ENCODE peak calls at places on chromosome 6, in six cellular contexts. R, Z, F, C, X and M are unnamed samples.

GRCh38 chr6:131062245-131063027 is 609 bp downstream of the EPB41L2 start:
- DNase-seq in R (peak), C (no peak), Z (peak), F (no peak), X (peak), M (no peak)

GRCh38 chr6:81031429-81031828 is 721.1 kb downstream of the TENT5A start:
- DNase-seq in Z (no peak), F (no peak), C (no peak), X (no peak), R (peak), M (no peak)

GRCh38 chr6:68364276-68364785 is 270.8 kb upstream of the ADGRB3 start:
- DNase-seq in C (no peak), Z (no peak), R (no peak), X (no peak), F (no peak), M (no peak)

GRCh38 chr6:148598690-148599089 is 148.1 kb upstream of the UST start:
- DNase-seq in R (no peak), F (no peak), C (no peak), X (no peak), Z (no peak), M (no peak)

GRCh38 chr6:170288091-170288631 is 2.7 kb downstream of the DLL1 start:
- DNase-seq in R (no peak), C (no peak), X (no peak), Z (no peak), F (no peak), M (no peak)

GRCh38 chr6:157240960-157241311 is 82.4 kb downstream of the TMEM242 start:
- DNase-seq in F (no peak), C (no peak), X (no peak), Z (no peak), R (no peak), M (no peak)

GRCh38 chr6:105320766-105321165 is 82.1 kb downstream of the PREP start:
- DNase-seq in Z (no peak), X (no peak), F (no peak), C (no peak), R (no peak), M (no peak)

GRCh38 chr6:145733770-145734169 is 1.6 kb downstream of the EPM2A start:
- DNase-seq in Z (peak), R (peak), X (no peak), C (no peak), F (no peak), M (no peak)

GRCh38 chr6:18359237-18359885 is 27.8 kb upstream of the RNF144B start:
- DNase-seq in C (no peak), R (no peak), X (peak), Z (no peak), F (no peak), M (no peak)

GRCh38 chr6:29943053-29943966 is 978 bp downstream of the HLA-A start:
- DNase-seq in C (no peak), F (peak), R (peak), Z (no peak), X (no peak), M (no peak)

GRCh38 chr6:8170245-8170644 is 67.9 kb upstream of the EEF1E1 start:
- DNase-seq in F (no peak), C (no peak), X (no peak), Z (peak), R (no peak), M (peak)

GRCh38 chr6:136826216-136826615 is 3.8 kb downstream of the PEX7 start:
- DNase-seq in R (no peak), C (no peak), Z (no peak), F (no peak), X (no peak), M (no peak)

GRCh38 chr6:75412937-75413662 is 80.5 kb downstream of the FILIP1 start:
- DNase-seq in Z (no peak), X (no peak), C (no peak), R (no peak), F (no peak), M (no peak)

GRCh38 chr6:87922191-87922946 is 125.3 kb upstream of the SPACA1 start:
- DNase-seq in C (no peak), R (no peak), Z (no peak), F (no peak), X (peak), M (no peak)

GRCh38 chr6:56725257-56725656 is 82.6 kb upstream of the DST start:
- DNase-seq in C (no peak), Z (peak), X (no peak), F (no peak), R (no peak), M (no peak)

GRCh38 chr6:157756708-157757429 is 66.2 kb upstream of the SNX9 start:
- DNase-seq in X (peak), F (peak), R (peak), Z (peak), C (peak), M (peak)

GRCh38 chr6:146891615-146892265 is 293.0 kb downstream of the ADGB start:
- DNase-seq in R (peak), Z (no peak), C (no peak), F (no peak), X (no peak), M (no peak)

GRCh38 chr6:120431841-120432240 is 902.4 kb downstream of the TBC1D32 start:
- DNase-seq in Z (no peak), R (no peak), F (no peak), C (no peak), X (no peak), M (no peak)

GRCh38 chr6:3456794-3457709 is at the start of gene SLC22A23:
- DNase-seq in X (peak), C (peak), R (peak), F (peak), Z (peak), M (peak)

GRCh38 chr6:82067021-82067420 is 180.5 kb downstream of the IBTK start:
- DNase-seq in F (no peak), X (peak), R (peak), C (no peak), Z (no peak), M (no peak)

GRCh38 chr6:36627801-36628246 is 33.7 kb downstream of the SRSF3 start:
- DNase-seq in F (no peak), C (no peak), R (peak), X (no peak), Z (no peak), M (no peak)

GRCh38 chr6:82783587-82784253 is 281.9 kb downstream of the UBE3D start:
- DNase-seq in C (no peak), F (no peak), Z (peak), X (no peak), R (no peak), M (peak)

GRCh38 chr6:157893238-157893637 is 70.2 kb downstream of the SNX9 start:
- DNase-seq in C (no peak), Z (no peak), X (no peak), F (no peak), R (no peak), M (no peak)

GRCh38 chr6:84696181-84696580 is 68.2 kb downstream of the TBX18 start:
- DNase-seq in F (no peak), R (peak), C (no peak), X (no peak), Z (no peak), M (no peak)

GRCh38 chr6:89339565-89339964 is 13.0 kb downstream of the UBE2J1 start:
- DNase-seq in F (no peak), X (no peak), C (no peak), Z (no peak), R (no peak), M (no peak)

GRCh38 chr6:39849764-39850163 is 57.6 kb downstream of the DAAM2 start:
- DNase-seq in Z (no peak), R (no peak), C (no peak), X (no peak), F (no peak), M (no peak)

GRCh38 chr6:39850897-39851296 is 58.7 kb downstream of the DAAM2 start:
- DNase-seq in C (no peak), Z (no peak), R (no peak), X (peak), F (no peak), M (no peak)

GRCh38 chr6:39848171-39848570 is 56.0 kb downstream of the DAAM2 start:
- DNase-seq in C (no peak), F (no peak), Z (no peak), R (no peak), X (no peak), M (no peak)

GRCh38 chr6:39847216-39847615 is 55.0 kb downstream of the DAAM2 start:
- DNase-seq in X (no peak), R (peak), F (no peak), C (no peak), Z (no peak), M (no peak)

GRCh38 chr6:39849228-39849627 is 57.1 kb downstream of the DAAM2 start:
- DNase-seq in R (no peak), C (no peak), X (no peak), Z (no peak), F (no peak), M (no peak)
- TF ChIP-seq EZH2phosphoT487 in R (no peak), C (no peak), X (no peak), Z (no peak), F (no peak), M (no peak)

DNA sequence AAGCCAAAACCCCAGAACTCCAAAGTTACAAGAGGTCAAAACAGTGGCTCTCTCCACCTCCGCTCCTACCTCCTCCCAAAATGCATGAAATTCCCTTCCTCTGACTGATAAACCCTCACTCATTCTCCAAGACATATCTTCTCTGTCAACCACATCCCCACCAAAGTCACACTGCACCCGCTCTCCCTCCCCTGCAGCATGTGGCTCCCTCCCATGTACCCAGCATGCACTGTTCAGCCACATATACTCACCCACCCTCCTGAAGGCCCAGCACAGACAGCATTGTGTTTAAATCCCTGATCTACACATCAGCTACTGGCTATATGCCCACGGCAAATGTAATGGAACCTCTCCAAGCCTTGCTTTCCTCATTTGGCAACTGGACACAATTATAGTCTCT is 5.5 kb upstream of the POU5F1 start:
- DNase-seq in X (no peak), C (no peak), F (no peak), Z (no peak), R (peak), M (no peak)
- H3K9ac ChIP-seq in X (no peak), C (no peak), F (no peak), Z (no peak), R (peak), M (no peak)

DNA sequence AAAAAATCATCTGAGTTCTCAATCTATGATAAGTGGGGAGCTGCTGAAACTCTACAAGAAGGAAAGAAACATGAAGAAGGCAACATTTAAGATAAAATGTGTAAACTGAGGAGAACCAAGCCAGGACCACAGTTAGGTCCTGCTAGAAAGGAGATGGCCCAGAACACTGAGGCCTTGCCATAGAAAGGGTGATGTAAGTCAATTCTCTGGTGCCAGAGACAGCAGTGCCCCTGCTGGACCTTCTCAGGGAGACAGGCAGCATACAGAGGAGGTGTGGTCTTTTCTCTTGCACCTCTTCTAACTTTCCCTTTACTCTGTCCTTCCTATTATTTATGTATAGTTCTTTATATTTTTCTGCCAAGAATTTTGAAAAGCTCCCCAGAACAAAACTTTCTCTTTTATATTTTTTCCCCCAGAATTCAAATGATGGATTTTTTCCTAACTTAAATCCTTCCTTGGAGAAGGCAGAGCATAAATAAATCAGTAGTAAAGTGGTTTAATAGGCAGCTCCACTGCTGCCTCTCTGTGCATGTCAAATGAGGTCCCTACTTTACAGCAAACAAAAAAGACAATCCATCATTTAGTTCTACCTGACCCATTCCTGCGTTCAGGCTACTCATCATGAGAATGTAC is 9.0 kb downstream of the UQCC2 start:
- DNase-seq in X (peak), R (peak), F (peak), C (peak), Z (peak), M (peak)
- TF ChIP-seq EZH2phosphoT487 in X (no peak), R (no peak), F (no peak), C (no peak), Z (no peak), M (no peak)

DNA sequence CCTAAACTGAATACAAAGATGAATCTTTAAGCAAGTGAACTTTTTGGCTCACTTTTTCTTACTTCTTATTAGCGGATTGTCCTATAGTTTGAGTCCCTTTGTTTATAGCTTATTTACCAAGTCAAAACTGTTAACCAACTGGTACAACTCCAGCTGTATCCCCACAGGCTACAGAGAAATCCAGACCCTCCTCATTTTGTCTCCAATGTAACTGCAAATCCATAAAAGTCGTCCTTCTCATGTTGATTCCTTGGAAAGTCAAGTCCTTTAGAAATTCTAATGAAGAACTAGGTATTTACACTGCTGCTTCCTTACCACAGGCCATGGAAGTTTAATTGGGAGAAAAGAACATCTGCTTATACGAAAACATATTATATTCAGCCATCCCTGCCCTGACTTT is 729.1 kb upstream of the NRSN1 start:
- DNase-seq in X (no peak), C (no peak), Z (no peak), R (no peak), F (no peak), M (no peak)
- H3K9ac ChIP-seq in X (no peak), C (no peak), Z (no peak), R (no peak), F (no peak), M (no peak)

GRCh38 chr6:139536751-139537617 is 162.5 kb upstream of the CITED2 start:
- DNase-seq in R (no peak), X (no peak), F (no peak), C (no peak), Z (no peak), M (no peak)

GRCh38 chr6:139542351-139542750 is 167.9 kb upstream of the CITED2 start:
- DNase-seq in Z (no peak), F (no peak), R (no peak), X (no peak), C (no peak), M (no peak)

GRCh38 chr6:139540276-139540675 is 165.8 kb upstream of the CITED2 start:
- DNase-seq in F (no peak), X (no peak), C (no peak), R (peak), Z (no peak), M (peak)

GRCh38 chr6:139538366-139538765 is 163.9 kb upstream of the CITED2 start:
- DNase-seq in C (no peak), F (no peak), R (no peak), Z (no peak), X (no peak), M (no peak)

GRCh38 chr6:139539852-139540251 is 165.4 kb upstream of the CITED2 start:
- DNase-seq in Z (no peak), R (peak), X (no peak), C (peak), F (peak), M (peak)
- TF ChIP-seq EZH2phosphoT487 in Z (no peak), R (no peak), X (no peak), C (no peak), F (no peak), M (no peak)